ENCODE peak calls at places on chromosomes 13 and 19, in six cellular contexts. One of them, this sample, is unnamed.
A peak's percentile ranks its signal among the peaks of the same experiment; 100 is the strongest.

GRCh38 chr13:80737513-80737912 is 396.6 kb upstream of the SPRY2 start:
- DNase-seq in heart left ventricle: peak; percentile 55
- DNase-seq in lower leg skin: no peak
- DNase-seq in A549: no peak
- DNase-seq in tibial nerve: no peak
- DNase-seq in endothelial cell of umbilical vein: no peak
- DNase-seq in this sample: no peak

GRCh38 chr13:61286148-61286745 is 129.4 kb downstream of the PCDH20 start:
- DNase-seq in heart left ventricle: no peak
- DNase-seq in lower leg skin: no peak
- DNase-seq in A549: peak; percentile 19
- DNase-seq in endothelial cell of umbilical vein: no peak
- DNase-seq in tibial nerve: no peak
- DNase-seq in this sample: no peak

GRCh38 chr19:38711726-38712153 is 32.5 kb downstream of the CAPN12 start:
- DNase-seq in heart left ventricle: peak; percentile 82
- DNase-seq in tibial nerve: no peak
- DNase-seq in lower leg skin: no peak
- DNase-seq in endothelial cell of umbilical vein: no peak
- DNase-seq in A549: no peak
- DNase-seq in this sample: no peak

GRCh38 chr13:100394005-100394695 is 194.4 kb downstream of the GGACT start:
- DNase-seq in heart left ventricle: no peak
- DNase-seq in tibial nerve: no peak
- DNase-seq in A549: peak; percentile 9
- DNase-seq in lower leg skin: no peak
- DNase-seq in endothelial cell of umbilical vein: peak; percentile 55
- DNase-seq in this sample: no peak

GRCh38 chr19:53537126-53537522 is 821 bp upstream of the ZNF331 start:
- DNase-seq in tibial nerve: no peak
- DNase-seq in lower leg skin: no peak
- DNase-seq in A549: no peak
- DNase-seq in heart left ventricle: no peak
- DNase-seq in endothelial cell of umbilical vein: no peak
- DNase-seq in this sample: no peak

GRCh38 chr19:6186435-6186834 is 51.0 kb downstream of the ACSBG2 start:
- DNase-seq in heart left ventricle: no peak
- DNase-seq in endothelial cell of umbilical vein: no peak
- DNase-seq in A549: no peak
- DNase-seq in lower leg skin: peak; percentile 34
- DNase-seq in tibial nerve: no peak
- DNase-seq in this sample: no peak

GRCh38 chr19:50357178-50358100 is 8.0 kb downstream of the NAPSA start:
- DNase-seq in lower leg skin: peak; percentile 96
- DNase-seq in heart left ventricle: peak; percentile 76
- DNase-seq in endothelial cell of umbilical vein: peak; percentile 72
- DNase-seq in A549: peak; percentile 82
- DNase-seq in tibial nerve: peak; percentile 55
- DNase-seq in this sample: peak; percentile 96

GRCh38 chr19:23998568-23998967 is 83.9 kb downstream of the ZNF726 start:
- DNase-seq in heart left ventricle: no peak
- DNase-seq in lower leg skin: no peak
- DNase-seq in endothelial cell of umbilical vein: no peak
- DNase-seq in tibial nerve: no peak
- DNase-seq in A549: no peak
- DNase-seq in this sample: no peak

DNA sequence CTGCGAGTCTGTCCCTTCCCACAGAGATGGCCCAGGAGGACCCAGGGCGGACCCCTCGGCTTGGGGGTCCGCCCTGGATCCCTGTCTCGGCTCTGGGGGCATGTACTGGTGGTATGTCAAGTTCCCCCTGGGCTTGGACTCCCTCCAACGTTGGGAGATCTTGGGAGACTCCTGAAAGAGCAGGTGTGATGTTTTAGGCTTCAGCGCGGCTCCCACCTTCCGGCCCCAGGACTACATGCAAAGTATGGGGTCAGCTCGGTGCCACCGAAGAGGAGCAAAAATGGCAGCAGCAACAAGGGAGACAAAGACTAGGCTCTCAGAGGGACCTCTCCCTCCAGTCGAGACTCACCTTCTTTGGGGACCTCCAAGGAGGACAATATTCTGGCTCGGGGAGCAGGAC is 4.2 kb downstream of the MAMSTR start:
- DNase-seq in heart left ventricle: peak; percentile 32
- DNase-seq in A549: no peak
- DNase-seq in endothelial cell of umbilical vein: no peak
- DNase-seq in lower leg skin: no peak
- DNase-seq in tibial nerve: no peak
- DNase-seq in this sample: no peak
- H3K4me3 ChIP-seq in heart left ventricle: peak overlapping the region; percentile 68
- H3K4me3 ChIP-seq in A549: peak overlapping the region; percentile 55
- H3K4me3 ChIP-seq in endothelial cell of umbilical vein: no peak overlapping the region
- H3K4me3 ChIP-seq in lower leg skin: no peak overlapping the region
- H3K4me3 ChIP-seq in tibial nerve: no peak overlapping the region
- H3K4me3 ChIP-seq in this sample: peak overlapping the region; percentile 75

GRCh38 chr13:39603424-39603947 is 493 bp upstream of the LHFPL6 start:
- DNase-seq in heart left ventricle: peak; percentile 55
- DNase-seq in lower leg skin: no peak
- DNase-seq in A549: peak; percentile 5
- DNase-seq in tibial nerve: no peak
- DNase-seq in endothelial cell of umbilical vein: peak; percentile 29
- DNase-seq in this sample: no peak

GRCh38 chr13:39604736-39605135 is 1.7 kb upstream of the LHFPL6 start:
- DNase-seq in lower leg skin: no peak
- DNase-seq in tibial nerve: no peak
- DNase-seq in endothelial cell of umbilical vein: no peak
- DNase-seq in A549: no peak
- DNase-seq in heart left ventricle: no peak
- DNase-seq in this sample: no peak

GRCh38 chr13:39602277-39602613 is 748 bp downstream of the LHFPL6 start:
- DNase-seq in A549: no peak
- DNase-seq in endothelial cell of umbilical vein: no peak
- DNase-seq in heart left ventricle: no peak
- DNase-seq in lower leg skin: no peak
- DNase-seq in tibial nerve: no peak
- DNase-seq in this sample: no peak

GRCh38 chr13:39601636-39602035 is 1.4 kb downstream of the LHFPL6 start:
- DNase-seq in A549: no peak
- DNase-seq in endothelial cell of umbilical vein: no peak
- DNase-seq in heart left ventricle: no peak
- DNase-seq in lower leg skin: no peak
- DNase-seq in tibial nerve: no peak
- DNase-seq in this sample: no peak

DNA sequence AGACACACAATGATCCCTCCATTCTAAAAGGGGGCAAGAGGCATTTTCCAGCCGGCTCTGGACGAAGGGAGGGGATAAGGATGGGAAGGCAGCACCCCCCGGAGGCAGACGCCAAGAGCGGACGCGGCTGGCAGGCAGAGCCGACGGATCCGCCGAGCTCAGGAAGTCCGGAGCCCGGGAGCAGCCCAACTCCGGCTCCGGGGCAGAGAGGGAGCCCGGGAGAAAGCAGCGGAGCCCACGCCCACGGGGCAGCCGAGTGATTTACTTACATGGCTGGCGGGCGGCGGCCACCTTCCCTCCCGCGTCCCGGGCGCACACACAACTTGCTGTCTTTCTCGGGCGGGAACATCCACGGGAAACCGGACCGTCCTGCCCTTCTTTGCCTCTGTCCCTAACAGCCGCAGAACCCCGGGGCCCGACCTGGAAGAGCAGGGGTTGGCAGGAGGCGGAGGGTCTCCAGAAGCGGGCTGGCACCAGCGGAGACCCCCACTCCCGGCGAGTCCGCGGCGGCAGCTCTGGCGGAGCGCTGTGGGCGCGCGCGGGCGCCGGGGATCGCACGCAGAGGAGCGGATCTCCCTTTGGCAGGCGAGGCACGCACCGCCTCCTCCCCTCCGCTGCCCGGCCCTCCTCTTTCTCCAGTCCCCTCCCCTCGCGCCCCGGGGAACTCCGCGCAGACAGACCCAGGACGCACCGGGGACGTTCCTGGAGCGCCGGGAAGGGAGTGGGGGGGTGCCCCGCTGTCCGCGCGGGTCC is at the start of gene LHFPL6:
- DNase-seq in A549: peak; percentile 48
- DNase-seq in tibial nerve: peak; percentile 72
- DNase-seq in heart left ventricle: peak; percentile 94
- DNase-seq in endothelial cell of umbilical vein: peak; percentile 81
- DNase-seq in lower leg skin: peak; percentile 96
- DNase-seq in this sample: peak; percentile 87
- TF ChIP-seq POLR2A in A549: no peak
- TF ChIP-seq POLR2A in tibial nerve: peak; percentile 19
- TF ChIP-seq POLR2A in heart left ventricle: no peak
- TF ChIP-seq POLR2A in endothelial cell of umbilical vein: peak; percentile 38
- TF ChIP-seq POLR2A in lower leg skin: no peak
- TF ChIP-seq POLR2A in this sample: no peak

GRCh38 chr19:45468159-45468651 is 409 bp downstream of the FOSB start:
- DNase-seq in heart left ventricle: no peak
- DNase-seq in lower leg skin: peak; percentile 92
- DNase-seq in endothelial cell of umbilical vein: no peak
- DNase-seq in tibial nerve: no peak
- DNase-seq in A549: no peak
- DNase-seq in this sample: peak; percentile 88
- TF ChIP-seq CTCF in heart left ventricle: no peak
- TF ChIP-seq CTCF in lower leg skin: no peak
- TF ChIP-seq CTCF in endothelial cell of umbilical vein: no peak
- TF ChIP-seq CTCF in tibial nerve: no peak
- TF ChIP-seq CTCF in A549: no peak
- TF ChIP-seq CTCF in this sample: no peak

GRCh38 chr19:36821758-36822157 is 16.4 kb downstream of the ZNF790 start:
- DNase-seq in tibial nerve: no peak
- DNase-seq in heart left ventricle: no peak
- DNase-seq in endothelial cell of umbilical vein: no peak
- DNase-seq in A549: no peak
- DNase-seq in lower leg skin: no peak
- DNase-seq in this sample: no peak

DNA sequence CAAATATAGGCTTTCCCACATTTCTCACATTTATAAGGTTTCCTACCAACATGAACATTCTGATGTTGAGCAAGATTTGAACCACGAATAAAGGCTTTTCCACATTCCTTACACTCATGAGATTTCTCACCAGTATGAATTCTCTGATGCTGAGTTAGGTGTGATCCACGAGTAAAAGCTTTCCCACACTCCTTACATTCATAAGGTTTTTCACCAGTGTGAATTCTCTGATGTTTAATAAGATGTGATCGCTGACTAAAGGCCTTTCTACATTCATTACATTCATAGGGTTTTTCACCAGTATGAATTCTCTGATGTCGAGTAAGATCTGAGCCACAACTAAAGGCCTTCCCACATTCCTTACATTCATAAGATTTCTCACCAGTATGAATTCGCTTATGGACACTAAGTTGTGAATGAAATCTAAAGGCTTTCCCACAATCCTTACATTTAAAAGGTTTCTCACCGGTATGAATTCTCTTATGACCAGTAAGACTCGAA is 19.0 kb downstream of the ZNF790 start:
- DNase-seq in lower leg skin: no peak
- DNase-seq in heart left ventricle: no peak
- DNase-seq in A549: no peak
- DNase-seq in tibial nerve: no peak
- DNase-seq in endothelial cell of umbilical vein: no peak
- DNase-seq in this sample: no peak
- H3K4me3 ChIP-seq in lower leg skin: no peak overlapping the region
- H3K4me3 ChIP-seq in heart left ventricle: no peak overlapping the region
- H3K4me3 ChIP-seq in A549: no peak overlapping the region
- H3K4me3 ChIP-seq in tibial nerve: no peak overlapping the region
- H3K4me3 ChIP-seq in endothelial cell of umbilical vein: no peak overlapping the region
- H3K4me3 ChIP-seq in this sample: no peak overlapping the region

GRCh38 chr19:32691291-32691951 is at the start of gene NUDT19:
- DNase-seq in endothelial cell of umbilical vein: peak; percentile 83
- DNase-seq in lower leg skin: peak; percentile 95
- DNase-seq in tibial nerve: peak; percentile 47
- DNase-seq in A549: peak; percentile 94
- DNase-seq in heart left ventricle: peak; percentile 92
- DNase-seq in this sample: peak; percentile 96
- TF ChIP-seq POLR2A in endothelial cell of umbilical vein: peak; percentile 73
- TF ChIP-seq POLR2A in lower leg skin: no peak
- TF ChIP-seq POLR2A in tibial nerve: peak; percentile 38
- TF ChIP-seq POLR2A in A549: peak; percentile 92
- TF ChIP-seq POLR2A in heart left ventricle: no peak
- TF ChIP-seq POLR2A in this sample: peak; percentile 66

GRCh38 chr19:14683439-14683838 is 6.4 kb upstream of the ZNF333 start:
- DNase-seq in endothelial cell of umbilical vein: no peak
- DNase-seq in A549: no peak
- DNase-seq in tibial nerve: no peak
- DNase-seq in heart left ventricle: no peak
- DNase-seq in lower leg skin: no peak
- DNase-seq in this sample: no peak

GRCh38 chr19:14689598-14690503 is at the start of gene ZNF333:
- DNase-seq in tibial nerve: peak; percentile 95
- DNase-seq in heart left ventricle: peak; percentile 98
- DNase-seq in A549: peak; percentile 91
- DNase-seq in endothelial cell of umbilical vein: peak; percentile 88
- DNase-seq in lower leg skin: peak; percentile 99
- DNase-seq in this sample: peak; percentile 99

GRCh38 chr19:14682084-14682483 is 7.4 kb upstream of the ADGRE3 start:
- DNase-seq in heart left ventricle: no peak
- DNase-seq in A549: no peak
- DNase-seq in tibial nerve: no peak
- DNase-seq in endothelial cell of umbilical vein: no peak
- DNase-seq in lower leg skin: no peak
- DNase-seq in this sample: no peak

GRCh38 chr19:14686411-14686810 is 3.4 kb upstream of the ZNF333 start:
- DNase-seq in endothelial cell of umbilical vein: peak; percentile 19
- DNase-seq in heart left ventricle: no peak
- DNase-seq in tibial nerve: no peak
- DNase-seq in lower leg skin: no peak
- DNase-seq in A549: peak; percentile 47
- DNase-seq in this sample: no peak
- TF ChIP-seq CTCF in endothelial cell of umbilical vein: no peak
- TF ChIP-seq CTCF in heart left ventricle: peak; percentile 30
- TF ChIP-seq CTCF in tibial nerve: no peak
- TF ChIP-seq CTCF in lower leg skin: no peak
- TF ChIP-seq CTCF in A549: peak; percentile 46
- TF ChIP-seq CTCF in this sample: no peak